ENCODE peak calls at places on chromosomes 3 and 15, in six cellular contexts. L, E, G, F, H and K are unnamed samples.

GRCh38 chr3:111311126-111311525 is 230.9 kb upstream of the CD96 start:
- DNase-seq in F (no peak), E (no peak), H (no peak), L (no peak), G (no peak), K (no peak)

GRCh38 chr3:133884547-133885240 is 11.0 kb downstream of the RAB6B start:
- DNase-seq in E (no peak), H (no peak), F (no peak), G (no peak), L (no peak), K (no peak)

GRCh38 chr15:33064878-33065277 is 129.6 kb downstream of the FMN1 start:
- DNase-seq in F (no peak), L (no peak), G (peak), E (no peak), H (no peak), K (no peak)

GRCh38 chr3:28595364-28595763 is 246.7 kb upstream of the AZI2 start:
- DNase-seq in G (no peak), L (no peak), F (no peak), H (no peak), E (peak), K (no peak)

GRCh38 chr3:142844339-142844977 is 44.4 kb downstream of the PCOLCE2 start:
- DNase-seq in H (no peak), L (peak), G (peak), E (peak), F (no peak), K (no peak)

GRCh38 chr3:171393032-171393744 is 67.0 kb downstream of the TNIK start:
- DNase-seq in H (peak), L (peak), G (peak), E (peak), F (peak), K (no peak)

GRCh38 chr15:100777821-100778220 is 101.8 kb upstream of the ALDH1A3 start:
- DNase-seq in H (no peak), E (no peak), L (no peak), G (no peak), F (no peak), K (no peak)

GRCh38 chr15:38129531-38130199 is 123.0 kb upstream of the SPRED1 start:
- DNase-seq in L (peak), F (no peak), H (no peak), G (peak), E (no peak), K (peak)

GRCh38 chr15:65327651-65328393 is 23.3 kb downstream of the RNU5B-1 start:
- DNase-seq in L (no peak), E (no peak), F (no peak), H (no peak), G (no peak), K (no peak)

GRCh38 chr15:38564557-38565286 is at the start of gene RASGRP1:
- DNase-seq in H (no peak), G (peak), F (peak), L (peak), E (peak), K (peak)

GRCh38 chr3:50336452-50337174 is 4.0 kb downstream of the RASSF1 start:
- DNase-seq in L (no peak), H (no peak), G (peak), F (no peak), E (peak), K (no peak)
- H3K4ac ChIP-seq in L (peak), H (no peak), G (peak), F (no peak), E (peak), K (peak)

DNA sequence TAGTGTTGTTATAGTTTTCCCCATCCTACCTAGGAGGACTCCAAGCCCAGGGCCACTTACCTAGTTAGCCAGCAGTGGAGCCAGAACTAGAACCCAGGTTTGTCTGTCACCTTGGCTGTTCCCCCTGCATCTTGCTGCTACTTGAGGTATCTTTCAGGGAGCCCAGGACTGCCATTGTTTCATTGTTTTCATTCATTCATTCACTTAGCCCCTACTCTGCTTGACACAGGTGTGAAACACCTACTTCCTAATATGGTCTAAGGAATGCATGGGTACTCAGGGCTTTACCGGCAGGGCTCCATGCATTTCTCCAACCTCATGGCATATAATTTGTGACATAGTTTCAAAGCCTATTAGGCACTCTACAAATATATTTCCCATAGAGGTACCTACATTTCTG is 266.6 kb upstream of the TPM1 start:
- DNase-seq in L (no peak), E (peak), F (no peak), G (no peak), H (no peak), K (no peak)
- H2AK5ac ChIP-seq in L (no peak), E (peak), F (no peak), G (no peak), H (no peak), K (no peak)

GRCh38 chr3:8607285-8608040 is 37.1 kb downstream of the SSUH2 start:
- DNase-seq in L (peak), E (peak), F (peak), G (peak), H (no peak), K (peak)
- H3K4ac ChIP-seq in L (peak), E (no peak), F (no peak), G (peak), H (no peak), K (no peak)

GRCh38 chr15:66847565-66847991 is 145.5 kb downstream of the SMAD6 start:
- DNase-seq in G (no peak), F (peak), E (no peak), H (no peak), L (no peak), K (no peak)

GRCh38 chr15:66846031-66846430 is 144.0 kb downstream of the SMAD6 start:
- DNase-seq in G (no peak), H (no peak), E (no peak), L (no peak), F (no peak), K (no peak)

GRCh38 chr15:66848116-66848515 is 146.1 kb downstream of the SMAD6 start:
- DNase-seq in F (peak), H (no peak), G (no peak), E (no peak), L (no peak), K (no peak)

GRCh38 chr15:66845266-66845785 is 143.3 kb downstream of the SMAD6 start:
- DNase-seq in H (no peak), G (no peak), L (no peak), F (peak), E (no peak), K (no peak)

GRCh38 chr15:66846811-66847210 is 144.8 kb downstream of the SMAD6 start:
- DNase-seq in L (no peak), E (no peak), F (peak), H (no peak), G (no peak), K (no peak)
- H2AK5ac ChIP-seq in L (no peak), E (no peak), F (no peak), H (no peak), G (no peak), K (no peak)

GRCh38 chr3:128279594-128279880 is 126.3 kb downstream of the EEFSEC start:
- DNase-seq in F (no peak), H (no peak), E (no peak), L (no peak), G (no peak), K (no peak)
- H3K4ac ChIP-seq in F (no peak), H (peak), E (no peak), L (peak), G (peak), K (no peak)

GRCh38 chr3:129672412-129672811 is 65.9 kb upstream of the PLXND1 start:
- DNase-seq in G (no peak), L (no peak), F (no peak), H (no peak), E (no peak), K (no peak)
- H2AK5ac ChIP-seq in G (no peak), L (no peak), F (no peak), H (no peak), E (no peak), K (no peak)

GRCh38 chr15:74460903-74461846 is at the start of gene UBL7:
- DNase-seq in H (peak), F (peak), E (peak), L (peak), G (peak), K (peak)
- H3K4ac ChIP-seq in H (peak), F (no peak), E (peak), L (peak), G (peak), K (no peak)

GRCh38 chr3:184658223-184658860 is 53.5 kb downstream of the MAGEF1 start:
- DNase-seq in F (no peak), H (no peak), L (no peak), E (peak), G (no peak), K (no peak)
- H2AK5ac ChIP-seq in F (no peak), H (no peak), L (no peak), E (no peak), G (no peak), K (peak)